ENCODE peak calls at places on chromosomes 2 and 18, in seven cellular contexts. D, J, K, O, R, G and C are unnamed samples.

GRCh38 chr2:26948800-26949199 is 21.6 kb upstream of the MAPRE3 start:
- DNase-seq in G (no peak), D (no peak), K (no peak), O (no peak), J (no peak), R (no peak), C (no peak)

GRCh38 chr2:83364264-83364663 is 1094.8 kb downstream of the SUCLG1 start:
- DNase-seq in R (no peak), D (no peak), J (no peak), G (no peak), O (peak; percentile 77), K (no peak), C (no peak)

GRCh38 chr18:22704627-22704918 is 228.6 kb upstream of the RBBP8 start:
- DNase-seq in J (no peak), G (no peak), R (no peak), D (no peak), K (no peak), O (no peak), C (no peak)

GRCh38 chr2:128311755-128312341 is 6.8 kb downstream of the HS6ST1 start:
- DNase-seq in J (no peak), K (no peak), D (no peak), G (no peak), R (no peak), O (no peak), C (no peak)

GRCh38 chr2:199869653-199870052 is 18.7 kb upstream of the FTCDNL1 start:
- DNase-seq in J (no peak), R (no peak), D (no peak), G (no peak), O (no peak), K (no peak), C (no peak)

GRCh38 chr2:136901732-136902131 is 136.4 kb downstream of the THSD7B start:
- DNase-seq in J (no peak), G (no peak), K (no peak), R (no peak), O (no peak), D (no peak), C (no peak)

GRCh38 chr2:53452957-53453748 is 314.5 kb upstream of the CHAC2 start:
- DNase-seq in K (no peak), G (peak; percentile 60), O (no peak), D (no peak), J (no peak), R (no peak), C (no peak)

GRCh38 chr2:3324036-3324386 is 53.6 kb downstream of the EIPR1 start:
- DNase-seq in K (no peak), R (no peak), O (no peak), G (no peak), J (no peak), D (no peak), C (no peak)

GRCh38 chr2:46847185-46847710 is 68.4 kb downstream of the MCFD2 start:
- DNase-seq in D (peak; percentile 52), K (peak; percentile 90), O (peak; percentile 97), J (peak; percentile 86), R (peak; percentile 94), G (no peak), C (no peak)